ENCODE peak calls at places on chromosomes 4 and X, in eight cellular contexts. One of them, this sample, is unnamed.

GRCh38 chrX:39814391-39814790 is 283.4 kb downstream of the BCOR start:
- DNase-seq in IMR-90: peak
- DNase-seq in BJ: no peak
- DNase-seq in H1: no peak
- DNase-seq in dorsolateral prefrontal cortex: no peak
- DNase-seq in GM20000: peak
- DNase-seq in HFF-Myc: no peak
- DNase-seq in fibroblast of mammary gland: peak
- DNase-seq in this sample: peak

GRCh38 chr4:1082215-1083182 is 30.9 kb downstream of the RNF212 start:
- DNase-seq in IMR-90: peak
- DNase-seq in BJ: no peak
- DNase-seq in H1: no peak
- DNase-seq in dorsolateral prefrontal cortex: no peak
- DNase-seq in GM20000: no peak
- DNase-seq in HFF-Myc: no peak
- DNase-seq in fibroblast of mammary gland: peak
- DNase-seq in this sample: no peak

GRCh38 chr4:52173470-52174055 is 122.5 kb downstream of the SPATA18 start:
- DNase-seq in IMR-90: no peak
- DNase-seq in BJ: peak
- DNase-seq in H1: no peak
- DNase-seq in dorsolateral prefrontal cortex: no peak
- DNase-seq in GM20000: no peak
- DNase-seq in HFF-Myc: peak
- DNase-seq in fibroblast of mammary gland: peak
- DNase-seq in this sample: no peak

GRCh38 chr4:71187399-71188196 is 151.2 kb upstream of the SLC4A4 start:
- DNase-seq in IMR-90: peak
- DNase-seq in BJ: no peak
- DNase-seq in H1: peak
- DNase-seq in dorsolateral prefrontal cortex: peak
- DNase-seq in GM20000: no peak
- DNase-seq in HFF-Myc: no peak
- DNase-seq in fibroblast of mammary gland: no peak
- DNase-seq in this sample: peak

GRCh38 chr4:9867746-9868425 is 86.5 kb downstream of the DRD5 start:
- DNase-seq in IMR-90: no peak
- DNase-seq in BJ: no peak
- DNase-seq in H1: no peak
- DNase-seq in dorsolateral prefrontal cortex: no peak
- DNase-seq in GM20000: no peak
- DNase-seq in HFF-Myc: no peak
- DNase-seq in fibroblast of mammary gland: no peak
- DNase-seq in this sample: no peak

GRCh38 chr4:176319237-176319703 is 496 bp upstream of the SPCS3 start:
- DNase-seq in IMR-90: no peak
- DNase-seq in BJ: no peak
- DNase-seq in H1: no peak
- DNase-seq in dorsolateral prefrontal cortex: no peak
- DNase-seq in GM20000: no peak
- DNase-seq in HFF-Myc: no peak
- DNase-seq in fibroblast of mammary gland: no peak
- DNase-seq in this sample: no peak

GRCh38 chr4:71052034-71052433 is 58.6 kb downstream of the DCK start:
- DNase-seq in IMR-90: no peak
- DNase-seq in BJ: no peak
- DNase-seq in H1: no peak
- DNase-seq in dorsolateral prefrontal cortex: no peak
- DNase-seq in GM20000: no peak
- DNase-seq in HFF-Myc: no peak
- DNase-seq in fibroblast of mammary gland: no peak
- DNase-seq in this sample: no peak

GRCh38 chrX:49186125-49187027 is at the start of gene PRICKLE3:
- DNase-seq in IMR-90: peak
- DNase-seq in BJ: no peak
- DNase-seq in H1: peak
- DNase-seq in dorsolateral prefrontal cortex: no peak
- DNase-seq in GM20000: peak
- DNase-seq in HFF-Myc: no peak
- DNase-seq in fibroblast of mammary gland: peak
- DNase-seq in this sample: peak

GRCh38 chrX:120775959-120776358 is 99.7 kb downstream of the CT47B1 start:
- DNase-seq in IMR-90: no peak
- DNase-seq in BJ: no peak
- DNase-seq in H1: no peak
- DNase-seq in dorsolateral prefrontal cortex: no peak
- DNase-seq in GM20000: no peak
- DNase-seq in HFF-Myc: no peak
- DNase-seq in fibroblast of mammary gland: no peak
- DNase-seq in this sample: no peak

GRCh38 chrX:2474963-2475726 is 25.6 kb downstream of the DHRSX start:
- DNase-seq in IMR-90: no peak
- DNase-seq in BJ: no peak
- DNase-seq in H1: peak
- DNase-seq in dorsolateral prefrontal cortex: no peak
- DNase-seq in GM20000: no peak
- DNase-seq in HFF-Myc: no peak
- DNase-seq in fibroblast of mammary gland: no peak
- DNase-seq in this sample: no peak

GRCh38 chr4:147078875-147079658 is 133.4 kb upstream of the TTC29 start:
- DNase-seq in IMR-90: no peak
- DNase-seq in BJ: no peak
- DNase-seq in H1: no peak
- DNase-seq in dorsolateral prefrontal cortex: peak
- DNase-seq in GM20000: no peak
- DNase-seq in HFF-Myc: no peak
- DNase-seq in fibroblast of mammary gland: no peak
- DNase-seq in this sample: no peak

GRCh38 chr4:101981756-101982155 is 191.2 kb downstream of the BANK1 start:
- DNase-seq in IMR-90: no peak
- DNase-seq in BJ: no peak
- DNase-seq in H1: no peak
- DNase-seq in dorsolateral prefrontal cortex: no peak
- DNase-seq in GM20000: no peak
- DNase-seq in HFF-Myc: no peak
- DNase-seq in fibroblast of mammary gland: no peak
- DNase-seq in this sample: no peak

GRCh38 chr4:87108142-87108546 is 112.3 kb downstream of the KLHL8 start:
- DNase-seq in IMR-90: peak
- DNase-seq in BJ: peak
- DNase-seq in H1: no peak
- DNase-seq in dorsolateral prefrontal cortex: no peak
- DNase-seq in GM20000: no peak
- DNase-seq in HFF-Myc: peak
- DNase-seq in fibroblast of mammary gland: peak
- DNase-seq in this sample: no peak

GRCh38 chrX:39396358-39396995 is 595.2 kb downstream of the MID1IP1 start:
- DNase-seq in IMR-90: no peak
- DNase-seq in BJ: no peak
- DNase-seq in H1: no peak
- DNase-seq in dorsolateral prefrontal cortex: peak
- DNase-seq in GM20000: no peak
- DNase-seq in HFF-Myc: no peak
- DNase-seq in fibroblast of mammary gland: no peak
- DNase-seq in this sample: no peak

GRCh38 chr4:140645614-140646412 is 77.1 kb upstream of the UCP1 start:
- DNase-seq in IMR-90: peak
- DNase-seq in BJ: no peak
- DNase-seq in H1: no peak
- DNase-seq in dorsolateral prefrontal cortex: peak
- DNase-seq in GM20000: no peak
- DNase-seq in HFF-Myc: no peak
- DNase-seq in fibroblast of mammary gland: no peak
- DNase-seq in this sample: no peak

GRCh38 chr4:30716671-30717207 is 3.4 kb upstream of the PCDH7 start:
- DNase-seq in IMR-90: no peak
- DNase-seq in BJ: no peak
- DNase-seq in H1: no peak
- DNase-seq in dorsolateral prefrontal cortex: no peak
- DNase-seq in GM20000: no peak
- DNase-seq in HFF-Myc: no peak
- DNase-seq in fibroblast of mammary gland: peak
- DNase-seq in this sample: peak

GRCh38 chr4:121764702-121765367 is at the start of gene SMIM43:
- DNase-seq in IMR-90: no peak
- DNase-seq in BJ: no peak
- DNase-seq in H1: peak
- DNase-seq in dorsolateral prefrontal cortex: no peak
- DNase-seq in GM20000: peak
- DNase-seq in HFF-Myc: no peak
- DNase-seq in fibroblast of mammary gland: no peak
- DNase-seq in this sample: peak

GRCh38 chr4:183097251-183098079 is 1.6 kb upstream of the WWC2 start:
- DNase-seq in IMR-90: no peak
- DNase-seq in BJ: no peak
- DNase-seq in H1: peak
- DNase-seq in dorsolateral prefrontal cortex: no peak
- DNase-seq in GM20000: no peak
- DNase-seq in HFF-Myc: no peak
- DNase-seq in fibroblast of mammary gland: peak
- DNase-seq in this sample: no peak

GRCh38 chr4:189162073-189162789 is 778.4 kb upstream of the FRG1 start:
- DNase-seq in IMR-90: no peak
- DNase-seq in BJ: no peak
- DNase-seq in H1: no peak
- DNase-seq in dorsolateral prefrontal cortex: no peak
- DNase-seq in GM20000: no peak
- DNase-seq in HFF-Myc: no peak
- DNase-seq in fibroblast of mammary gland: no peak
- DNase-seq in this sample: no peak

GRCh38 chr4:149645790-149646189 is 169.9 kb downstream of the IQCM start:
- DNase-seq in IMR-90: no peak
- DNase-seq in BJ: no peak
- DNase-seq in H1: peak
- DNase-seq in dorsolateral prefrontal cortex: no peak
- DNase-seq in GM20000: no peak
- DNase-seq in HFF-Myc: no peak
- DNase-seq in fibroblast of mammary gland: no peak
- DNase-seq in this sample: no peak
- TF ChIP-seq CTCF in IMR-90: no peak
- TF ChIP-seq CTCF in BJ: no peak
- TF ChIP-seq CTCF in H1: peak
- TF ChIP-seq CTCF in dorsolateral prefrontal cortex: no peak
- TF ChIP-seq CTCF in GM20000: no peak
- TF ChIP-seq CTCF in HFF-Myc: no peak
- TF ChIP-seq CTCF in fibroblast of mammary gland: no peak
- TF ChIP-seq CTCF in this sample: no peak

DNA sequence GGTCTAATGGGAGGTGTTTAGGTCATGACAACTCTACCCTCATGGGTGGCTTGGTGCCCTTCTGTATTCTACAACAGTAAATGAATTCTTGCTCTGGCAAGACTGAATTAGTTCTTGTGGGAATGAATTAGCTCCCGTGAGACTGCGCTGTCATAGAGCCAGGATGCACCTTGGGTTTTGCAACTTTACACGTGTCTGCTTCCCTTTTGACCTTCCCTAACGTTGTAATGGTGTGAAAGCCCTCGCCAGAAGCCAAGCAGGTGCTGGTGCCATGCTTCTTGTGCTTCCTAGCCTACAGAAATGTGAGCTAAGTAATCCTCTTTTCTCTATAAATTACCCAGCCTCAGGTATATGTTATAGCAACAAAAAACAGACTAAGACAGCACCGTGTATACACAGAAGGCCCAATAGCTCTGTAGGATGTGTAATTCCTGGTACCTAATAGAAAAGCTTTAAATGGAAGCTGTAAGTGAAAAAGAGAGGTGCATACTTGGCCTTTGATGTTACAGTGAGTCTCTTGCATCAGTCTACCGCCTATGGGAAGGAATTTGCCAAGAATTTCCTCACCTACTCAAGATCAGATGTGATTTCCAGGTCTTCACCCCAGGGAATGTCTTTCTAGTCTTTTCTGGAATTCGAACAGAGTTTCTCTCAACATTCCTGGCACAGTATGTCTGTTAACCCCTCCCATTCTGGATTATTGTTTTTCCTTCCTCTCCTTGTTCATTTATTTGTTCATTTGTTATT is 3.2 kb upstream of the ENPEP start:
- DNase-seq in IMR-90: no peak
- DNase-seq in BJ: no peak
- DNase-seq in H1: no peak
- DNase-seq in dorsolateral prefrontal cortex: no peak
- DNase-seq in GM20000: no peak
- DNase-seq in HFF-Myc: no peak
- DNase-seq in fibroblast of mammary gland: no peak
- DNase-seq in this sample: no peak
- TF ChIP-seq CTCF in IMR-90: no peak
- TF ChIP-seq CTCF in BJ: no peak
- TF ChIP-seq CTCF in H1: no peak
- TF ChIP-seq CTCF in dorsolateral prefrontal cortex: no peak
- TF ChIP-seq CTCF in GM20000: no peak
- TF ChIP-seq CTCF in HFF-Myc: no peak
- TF ChIP-seq CTCF in fibroblast of mammary gland: no peak
- TF ChIP-seq CTCF in this sample: no peak

GRCh38 chrX:81120270-81120935 is 81.3 kb downstream of the HMGN5 start:
- DNase-seq in IMR-90: no peak
- DNase-seq in BJ: no peak
- DNase-seq in H1: no peak
- DNase-seq in dorsolateral prefrontal cortex: no peak
- DNase-seq in GM20000: no peak
- DNase-seq in HFF-Myc: no peak
- DNase-seq in fibroblast of mammary gland: no peak
- DNase-seq in this sample: no peak

GRCh38 chrX:81121513-81122363 is 80.0 kb downstream of the HMGN5 start:
- DNase-seq in IMR-90: peak
- DNase-seq in BJ: peak
- DNase-seq in H1: peak
- DNase-seq in dorsolateral prefrontal cortex: peak
- DNase-seq in GM20000: peak
- DNase-seq in HFF-Myc: peak
- DNase-seq in fibroblast of mammary gland: peak
- DNase-seq in this sample: peak

DNA sequence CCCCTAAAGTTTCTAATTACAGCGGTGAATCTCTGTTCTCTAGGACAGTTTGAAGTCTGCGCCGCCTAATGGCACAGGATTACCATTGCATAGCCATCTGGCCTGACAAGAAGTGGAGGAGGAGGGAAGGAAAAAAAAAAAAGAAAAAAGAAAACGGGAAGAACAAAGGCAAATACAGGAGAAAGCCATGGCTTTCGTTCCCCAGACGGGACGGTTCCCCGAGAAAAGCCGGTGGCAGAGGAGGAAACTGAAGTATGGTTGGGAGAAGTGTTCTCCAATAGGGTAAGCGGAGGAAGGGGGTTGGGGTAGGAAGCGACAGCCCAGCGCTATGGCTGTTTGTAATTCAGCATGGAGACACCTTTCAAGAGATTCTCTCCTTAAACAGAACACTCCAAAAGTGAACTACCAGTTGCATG is 80.8 kb downstream of the HMGN5 start:
- DNase-seq in IMR-90: peak
- DNase-seq in BJ: no peak
- DNase-seq in H1: peak
- DNase-seq in dorsolateral prefrontal cortex: no peak
- DNase-seq in GM20000: peak
- DNase-seq in HFF-Myc: no peak
- DNase-seq in fibroblast of mammary gland: peak
- DNase-seq in this sample: peak
- TF ChIP-seq CTCF in IMR-90: peak
- TF ChIP-seq CTCF in BJ: peak
- TF ChIP-seq CTCF in H1: peak
- TF ChIP-seq CTCF in dorsolateral prefrontal cortex: peak
- TF ChIP-seq CTCF in GM20000: peak
- TF ChIP-seq CTCF in HFF-Myc: peak
- TF ChIP-seq CTCF in fibroblast of mammary gland: peak
- TF ChIP-seq CTCF in this sample: peak

GRCh38 chrX:70043685-70044084 is 6.1 kb downstream of the AWAT2 start:
- DNase-seq in IMR-90: no peak
- DNase-seq in BJ: no peak
- DNase-seq in H1: no peak
- DNase-seq in dorsolateral prefrontal cortex: no peak
- DNase-seq in GM20000: no peak
- DNase-seq in HFF-Myc: no peak
- DNase-seq in fibroblast of mammary gland: no peak
- DNase-seq in this sample: no peak
- TF ChIP-seq CTCF in IMR-90: no peak
- TF ChIP-seq CTCF in BJ: no peak
- TF ChIP-seq CTCF in H1: peak
- TF ChIP-seq CTCF in dorsolateral prefrontal cortex: no peak
- TF ChIP-seq CTCF in GM20000: no peak
- TF ChIP-seq CTCF in HFF-Myc: no peak
- TF ChIP-seq CTCF in fibroblast of mammary gland: no peak
- TF ChIP-seq CTCF in this sample: no peak